ENCODE peak calls at places on chromosomes 13 and 19, in five cellular contexts. C, Z, L, W and M are unnamed samples.

GRCh38 chr19:46408611-46409039 is 4.7 kb downstream of the CCDC8 start:
- DNase-seq in W (peak; percentile 58), L (peak; percentile 62), C (no peak), Z (no peak), M (no peak)

GRCh38 chr19:34375598-34375997 is 10.6 kb downstream of the GPI start:
- DNase-seq in W (no peak), L (peak; percentile 31), C (no peak), Z (no peak), M (no peak)

GRCh38 chr19:35727053-35727955 is 9.5 kb downstream of the KMT2B start:
- DNase-seq in W (no peak), L (no peak), Z (no peak), C (no peak), M (no peak)

GRCh38 chr13:69474286-69474685 is 633.3 kb upstream of the ATXN8OS start:
- DNase-seq in Z (no peak), W (no peak), L (no peak), C (no peak), M (no peak)

GRCh38 chr13:78827471-78827870 is 168.5 kb upstream of the OBI1 start:
- DNase-seq in L (no peak), W (no peak), Z (no peak), C (no peak), M (no peak)

GRCh38 chr13:76813874-76814273 is 72.3 kb downstream of the KCTD12 start:
- DNase-seq in W (no peak), C (no peak), L (no peak), Z (no peak), M (no peak)

GRCh38 chr19:32599736-32600157 is 18.8 kb downstream of the PDCD5 start:
- DNase-seq in W (peak; percentile 44), L (peak; percentile 82), Z (no peak), C (peak; percentile 19), M (peak; percentile 22)

GRCh38 chr13:103349664-103350063 is 283.4 kb upstream of the SLC10A2 start:
- DNase-seq in Z (no peak), C (no peak), L (no peak), W (peak; percentile 13), M (no peak)

GRCh38 chr13:63088226-63088625 is 1672.6 kb upstream of the PCDH20 start:
- DNase-seq in W (no peak), C (no peak), Z (no peak), L (peak; percentile 29), M (no peak)

GRCh38 chr13:23599083-23599925 is 29.1 kb downstream of the TNFRSF19 start:
- DNase-seq in C (no peak), Z (no peak), W (no peak), L (no peak), M (peak; percentile 50)

GRCh38 chr13:113105032-113105993 is at the start of gene F7:
- DNase-seq in C (no peak), Z (no peak), W (no peak), L (no peak), M (no peak)

GRCh38 chr19:38335949-38336637 is 463 bp downstream of the CATSPERG start:
- DNase-seq in L (peak; percentile 95), Z (peak; percentile 91), W (peak; percentile 93), C (peak; percentile 78), M (no peak)

GRCh38 chr19:38135150-38135998 is 88.6 kb downstream of the DPF1 start:
- DNase-seq in L (no peak), Z (no peak), W (peak; percentile 31), C (no peak), M (no peak)

GRCh38 chr19:45976180-45976579 is 2.5 kb upstream of the NOVA2 start:
- DNase-seq in W (no peak), C (no peak), Z (no peak), L (no peak), M (no peak)

GRCh38 chr13:39132286-39132685 is 94.0 kb downstream of the NHLRC3 start:
- DNase-seq in Z (no peak), W (no peak), C (no peak), L (no peak), M (no peak)

GRCh38 chr19:5321851-5322681 is 18.5 kb downstream of the PTPRS start:
- DNase-seq in L (no peak), W (no peak), C (no peak), Z (no peak), M (no peak)

GRCh38 chr19:51501594-51502263 is at the start of gene SIGLEC12:
- DNase-seq in L (no peak), Z (no peak), W (no peak), C (no peak), M (no peak)

GRCh38 chr19:29260477-29261317 is 47.7 kb upstream of the UQCRFS1 start:
- DNase-seq in C (no peak), L (peak; percentile 27), Z (no peak), W (peak; percentile 60), M (no peak)

GRCh38 chr19:50427997-50428425 is 4.7 kb upstream of the MYBPC2 start:
- DNase-seq in C (peak; percentile 19), W (peak; percentile 70), Z (peak; percentile 54), L (peak; percentile 84), M (no peak)

GRCh38 chr13:26819067-26819466 is 58.5 kb upstream of the GPR12 start:
- DNase-seq in C (no peak), W (no peak), L (no peak), Z (no peak), M (no peak)

GRCh38 chr13:85798999-85799646 is at the start of gene SLITRK6:
- DNase-seq in C (peak; percentile 62), L (peak; percentile 70), W (peak; percentile 11), Z (no peak), M (no peak)

GRCh38 chr13:28136916-28137315 is 1.4 kb upstream of the PAN3 start:
- DNase-seq in Z (no peak), C (no peak), L (no peak), W (no peak), M (no peak)

GRCh38 chr13:40536443-40537113 is 129.9 kb downstream of the FOXO1 start:
- DNase-seq in L (no peak), C (no peak), Z (no peak), W (no peak), M (no peak)

GRCh38 chr19:7944177-7944761 is 803 bp upstream of the TIMM44 start:
- DNase-seq in W (peak; percentile 87), C (peak; percentile 76), L (peak; percentile 96), Z (peak; percentile 75), M (no peak)

GRCh38 chr13:95536629-95537241 is 15.8 kb upstream of the CLDN10 start:
- DNase-seq in W (no peak), C (peak; percentile 11), L (peak; percentile 63), Z (no peak), M (no peak)

GRCh38 chr13:39245688-39246087 is 207.4 kb downstream of the NHLRC3 start:
- DNase-seq in W (peak; percentile 4), C (no peak), L (no peak), Z (no peak), M (no peak)

GRCh38 chr19:54551293-54551692 is 22.3 kb upstream of the LILRA2 start:
- DNase-seq in C (no peak), W (no peak), L (no peak), Z (no peak), M (no peak)

GRCh38 chr13:60679928-60680693 is 283.1 kb downstream of the TDRD3 start:
- DNase-seq in L (peak; percentile 2), C (no peak), Z (no peak), W (no peak), M (no peak)

GRCh38 chr19:38059897-38060296 is 152.9 kb downstream of the SIPA1L3 start:
- DNase-seq in L (peak; percentile 65), Z (no peak), W (no peak), C (no peak), M (no peak)

GRCh38 chr19:28239270-28239669 is 973.7 kb downstream of the UQCRFS1 start:
- DNase-seq in W (peak; percentile 61), C (no peak), Z (no peak), L (peak; percentile 13), M (no peak)

GRCh38 chr19:58203814-58204475 is 21.1 kb downstream of the ZNF274 start:
- DNase-seq in L (no peak), Z (no peak), C (no peak), W (no peak), M (no peak)

GRCh38 chr13:75689686-75690085 is 53.6 kb downstream of the LMO7 start:
- DNase-seq in Z (no peak), L (no peak), W (no peak), C (no peak), M (no peak)

GRCh38 chr13:75687145-75687763 is 51.1 kb downstream of the LMO7 start:
- DNase-seq in L (peak; percentile 71), Z (no peak), C (peak; percentile 24), W (no peak), M (no peak)

GRCh38 chr13:75679459-75679858 is 43.3 kb downstream of the LMO7 start:
- DNase-seq in W (no peak), Z (no peak), C (no peak), L (no peak), M (no peak)

GRCh38 chr13:75691183-75691582 is 55.1 kb downstream of the LMO7 start:
- DNase-seq in W (no peak), Z (no peak), L (no peak), C (no peak), M (no peak)

DNA sequence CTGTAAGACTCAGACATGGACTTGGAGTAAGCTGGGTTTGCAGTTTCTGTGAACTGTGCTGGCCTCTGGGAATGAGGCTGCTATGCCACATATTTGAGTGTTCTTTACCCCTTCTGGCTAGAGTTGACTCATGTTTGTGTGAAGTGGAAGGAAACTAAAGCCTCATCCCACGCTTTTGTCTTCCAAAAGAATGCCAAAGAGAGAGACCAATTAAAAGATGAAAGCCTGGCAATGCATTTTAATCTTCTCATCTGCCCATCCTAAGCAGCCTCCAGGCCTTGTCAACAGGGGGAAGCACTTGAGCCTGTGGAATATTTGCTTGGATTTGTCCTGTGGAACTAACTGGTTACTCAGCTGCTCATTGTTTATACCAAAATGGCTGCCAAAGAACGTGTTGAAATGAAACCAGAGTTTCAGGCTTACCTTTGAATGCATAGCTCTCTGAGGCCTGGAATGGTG is 49.1 kb downstream of the LMO7 start:
- DNase-seq in L (peak; percentile 73), C (peak; percentile 64), W (no peak), Z (no peak), M (no peak)
- TF ChIP-seq CTCF in L (peak; percentile 27), C (peak; percentile 41), W (no peak), Z (no peak), M (peak; percentile 55)

GRCh38 chr13:45490068-45490467 is 25.3 kb downstream of the COG3 start:
- DNase-seq in L (no peak), W (no peak), C (no peak), Z (peak; percentile 28), M (no peak)
- TF ChIP-seq CTCF in L (peak; percentile 1), W (no peak), C (no peak), Z (peak; percentile 66), M (peak; percentile 46)

GRCh38 chr19:756232-756631 is 5.3 kb downstream of the MISP start:
- DNase-seq in L (peak; percentile 35), Z (no peak), W (no peak), C (no peak), M (no peak)
- TF ChIP-seq CTCF in L (no peak), Z (no peak), W (no peak), C (no peak), M (no peak)

GRCh38 chr19:30555788-30556110 is 183.6 kb downstream of the ZNF536 start:
- DNase-seq in C (no peak), W (no peak), Z (no peak), L (no peak), M (no peak)

GRCh38 chr19:30557212-30557611 is 185.0 kb downstream of the ZNF536 start:
- DNase-seq in Z (no peak), L (no peak), W (no peak), C (no peak), M (no peak)

GRCh38 chr19:30555075-30555787 is 183.0 kb downstream of the ZNF536 start:
- DNase-seq in W (no peak), C (no peak), L (no peak), Z (no peak), M (no peak)

GRCh38 chr19:30557927-30558557 is 185.9 kb downstream of the ZNF536 start:
- DNase-seq in W (no peak), L (no peak), C (no peak), Z (no peak), M (no peak)

GRCh38 chr19:30556230-30556711 is 184.1 kb downstream of the ZNF536 start:
- DNase-seq in Z (no peak), L (no peak), W (no peak), C (no peak), M (no peak)
- TF ChIP-seq CTCF in Z (no peak), L (no peak), W (no peak), C (no peak), M (no peak)